ENCODE peak calls at places on chromosome 20, in four cellular contexts. S is HCT116; W is GM12865; Y is activated CD4-positive, alpha-beta T cell treated with anti-CD3 and anti-CD28 coated beads, Interleukin-2, amount 50 U/mL, for 1 hour. F is an unnamed sample.

GRCh38 chr20:4947817-4948559 is 53.3 kb downstream of the SLC23A2 start:
- DNase-seq in S (no peak), W (no peak), Y (no peak), F (no peak)

GRCh38 chr20:40494238-40494637 is 194.8 kb downstream of the MAFB start:
- DNase-seq in S (no peak), W (no peak), Y (no peak), F (peak)

GRCh38 chr20:38211200-38212097 is 46.4 kb upstream of the TGM2 start:
- DNase-seq in S (no peak), W (no peak), Y (no peak), F (peak)

GRCh38 chr20:15487030-15487429 is 1086.2 kb downstream of the KIF16B start:
- DNase-seq in S (no peak), W (no peak), Y (no peak), F (no peak)

GRCh38 chr20:48295445-48295903 is 510.2 kb upstream of the SULF2 start:
- DNase-seq in S (peak), W (no peak), Y (no peak), F (no peak)

GRCh38 chr20:40477805-40478204 is 211.2 kb downstream of the MAFB start:
- DNase-seq in S (no peak), W (no peak), Y (no peak), F (no peak)

GRCh38 chr20:32465092-32465900 is 107.2 kb downstream of the ASXL1 start:
- DNase-seq in S (no peak), W (no peak), Y (no peak), F (peak)

GRCh38 chr20:19922716-19923115 is 94.4 kb upstream of the NAA20 start:
- DNase-seq in S (no peak), W (no peak), Y (no peak), F (no peak)

GRCh38 chr20:44720994-44721784 is 6.0 kb downstream of the CCN5 start:
- DNase-seq in S (peak), W (no peak), Y (no peak), F (no peak)

GRCh38 chr20:53894707-53895384 is 175.5 kb downstream of the BCAS1 start:
- DNase-seq in S (no peak), W (peak), Y (no peak), F (no peak)

GRCh38 chr20:10040070-10040970 is 5.5 kb downstream of the ANKEF1 start:
- DNase-seq in S (peak), W (no peak), Y (no peak), F (no peak)

GRCh38 chr20:40536866-40537265 is 152.2 kb downstream of the MAFB start:
- DNase-seq in S (no peak), W (no peak), Y (no peak), F (no peak)

F was measured in CD14-positive monocyte.